ENCODE peak calls at places on chromosomes 6 and 20, in five cellular contexts. G, U, N, K and D are unnamed samples.

GRCh38 chr6:27902335-27903314 is 9.6 kb downstream of the OR2B2 start:
- DNase-seq in G (peak), U (peak), N (peak), K (peak), D (peak)

GRCh38 chr20:49813305-49813974 is 812 bp downstream of the SLC9A8 start:
- DNase-seq in G (no peak), U (no peak), N (no peak), K (no peak), D (peak)

GRCh38 chr6:30323806-30324205 is 2.9 kb upstream of the TRIM39 start:
- DNase-seq in G (no peak), U (no peak), N (no peak), K (no peak), D (no peak)

GRCh38 chr6:168377481-168377850 is 57.9 kb upstream of the DACT2 start:
- DNase-seq in G (no peak), U (no peak), N (no peak), K (peak), D (no peak)

GRCh38 chr6:28597924-28598323 is 72.2 kb downstream of the GPX5 start:
- DNase-seq in G (peak), U (no peak), N (no peak), K (no peak), D (no peak)

GRCh38 chr20:18166241-18166881 is 28.7 kb downstream of the KAT14 start:
- DNase-seq in G (no peak), U (no peak), N (no peak), K (no peak), D (no peak)

GRCh38 chr6:158571826-158572652 is 12.1 kb downstream of the TMEM181 start:
- DNase-seq in G (no peak), U (no peak), N (no peak), K (no peak), D (peak)

GRCh38 chr6:3414704-3415453 is 42.0 kb downstream of the SLC22A23 start:
- DNase-seq in G (no peak), U (no peak), N (no peak), K (no peak), D (no peak)

GRCh38 chr6:169185011-169185521 is 68.6 kb downstream of the THBS2 start:
- DNase-seq in G (no peak), U (no peak), N (no peak), K (no peak), D (no peak)

GRCh38 chr6:168670386-168670985 is 229.5 kb downstream of the SMOC2 start:
- DNase-seq in G (no peak), U (no peak), N (no peak), K (no peak), D (no peak)

GRCh38 chr6:30965140-30965601 is 18.3 kb upstream of the MUC21 start:
- DNase-seq in G (no peak), U (no peak), N (no peak), K (no peak), D (no peak)

GRCh38 chr6:3706547-3707467 is 44.7 kb downstream of the PXDC1 start:
- DNase-seq in G (no peak), U (no peak), N (no peak), K (no peak), D (no peak)

GRCh38 chr20:35616465-35617396 is 1.1 kb downstream of the SPAG4 start:
- DNase-seq in G (no peak), U (peak), N (no peak), K (peak), D (peak)

GRCh38 chr20:32761831-32762753 is at the start of gene DNMT3B:
- DNase-seq in G (no peak), U (no peak), N (no peak), K (peak), D (peak)

GRCh38 chr6:7086488-7086887 is 21.3 kb upstream of the RREB1 start:
- DNase-seq in G (no peak), U (no peak), N (no peak), K (no peak), D (peak)